ENCODE peak calls at places on chromosome 16, in ten cellular contexts. K is AG10803, Y is NCI-H1436 treated with DMSO at 0.1 percent for 48 hours, W is cardiac septum, T is HT-29, J is G401, X is memory B cell, M is posterior vena cava, H is astrocyte of the spinal cord, F is cerebellar cortex. Q is an unnamed sample.

GRCh38 chr16:23874613-23875294 is 39.0 kb downstream of the PRKCB start:
- DNase-seq in K (peak), Y (no peak), W (no peak), T (no peak), J (no peak), X (no peak), M (no peak), H (no peak), F (no peak), Q (no peak)

GRCh38 chr16:63612462-63613227 is 1509.2 kb downstream of the CDH11 start:
- DNase-seq in K (no peak), Y (no peak), W (no peak), T (no peak), J (no peak), X (no peak), M (no peak), H (no peak), F (no peak), Q (no peak)

GRCh38 chr16:86662195-86662594 is 83.8 kb downstream of the FOXL1 start:
- DNase-seq in K (peak), Y (no peak), W (no peak), T (no peak), J (no peak), X (no peak), M (peak), H (no peak), F (no peak), Q (peak)

GRCh38 chr16:69567031-69567680 is 1.4 kb downstream of the NFAT5 start:
- DNase-seq in K (no peak), Y (no peak), W (no peak), T (peak), J (peak), X (peak), M (no peak), H (peak), F (peak), Q (peak)

GRCh38 chr16:87881327-87882200 is 12.3 kb upstream of the SLC7A5 start:
- DNase-seq in K (no peak), Y (no peak), W (no peak), T (no peak), J (no peak), X (no peak), M (no peak), H (no peak), F (no peak), Q (peak)

GRCh38 chr16:64975821-64976220 is 146.0 kb downstream of the CDH11 start:
- DNase-seq in K (peak), Y (no peak), W (no peak), T (no peak), J (no peak), X (no peak), M (no peak), H (no peak), F (no peak), Q (no peak)

GRCh38 chr16:14497245-14498082 is 132.6 kb downstream of the PARN start:
- DNase-seq in K (no peak), Y (no peak), W (no peak), T (no peak), J (no peak), X (no peak), M (no peak), H (no peak), F (no peak), Q (no peak)

GRCh38 chr16:16037970-16038369 is 88.6 kb downstream of the ABCC1 start:
- DNase-seq in K (no peak), Y (no peak), W (no peak), T (no peak), J (no peak), X (no peak), M (no peak), H (no peak), F (no peak), Q (no peak)

GRCh38 chr16:66970775-66971725 is 10.0 kb downstream of the CES3 start:
- DNase-seq in K (no peak), Y (no peak), W (no peak), T (no peak), J (no peak), X (no peak), M (no peak), H (peak), F (no peak), Q (peak)

GRCh38 chr16:4639899-4640509 is 15.4 kb downstream of the MGRN1 start:
- DNase-seq in K (no peak), Y (no peak), W (no peak), T (no peak), J (no peak), X (no peak), M (no peak), H (no peak), F (no peak), Q (peak)

GRCh38 chr16:67456383-67457140 is 24.4 kb downstream of the ATP6V0D1 start:
- DNase-seq in K (peak), Y (no peak), W (no peak), T (no peak), J (peak), X (no peak), M (peak), H (peak), F (peak), Q (no peak)

GRCh38 chr16:64626771-64627170 is 495.1 kb downstream of the CDH11 start:
- DNase-seq in K (peak), Y (no peak), W (no peak), T (no peak), J (peak), X (no peak), M (no peak), H (peak), F (peak), Q (peak)

GRCh38 chr16:28823291-28823718 is 506 bp downstream of the ATXN2L start:
- DNase-seq in K (no peak), Y (no peak), W (no peak), T (no peak), J (no peak), X (peak), M (no peak), H (no peak), F (no peak), Q (no peak)

GRCh38 chr16:73405851-73406250 is 357.9 kb upstream of the ZFHX3 start:
- DNase-seq in K (peak), Y (no peak), W (no peak), T (no peak), J (no peak), X (no peak), M (no peak), H (no peak), F (no peak), Q (peak)

GRCh38 chr16:630815-631405 is at the start of gene WFIKKN1:
- DNase-seq in K (no peak), Y (no peak), W (no peak), T (peak), J (no peak), X (no peak), M (peak), H (no peak), F (peak), Q (no peak)

GRCh38 chr16:67936876-67937605 is 391 bp upstream of the PSMB10 start:
- DNase-seq in K (no peak), Y (no peak), W (peak), T (peak), J (peak), X (no peak), M (no peak), H (no peak), F (no peak), Q (peak)